ENCODE peak calls at places on chromosomes 3 and 15, in five cellular contexts. S, F, W, T and L are unnamed samples.

GRCh38 chr3:49313902-49314676 is 25.8 kb downstream of the USP4 start:
- DNase-seq in S (no peak), F (peak; percentile 23), W (no peak), T (peak; percentile 24), L (peak; percentile 22)

GRCh38 chr3:127678315-127678599 is 5.5 kb downstream of the ABTB1 start:
- DNase-seq in S (no peak), F (no peak), W (no peak), T (no peak), L (no peak)

GRCh38 chr3:151169700-151170224 is 33.3 kb downstream of the GPR171 start:
- DNase-seq in S (no peak), F (peak; percentile 41), W (no peak), T (peak; percentile 14), L (peak; percentile 48)

GRCh38 chr15:36645106-36645505 is 65.7 kb downstream of the CDIN1 start:
- DNase-seq in S (no peak), F (no peak), W (no peak), T (no peak), L (no peak)

GRCh38 chr15:41332788-41333527 is at the start of gene NUSAP1:
- DNase-seq in S (no peak), F (no peak), W (no peak), T (peak; percentile 60), L (no peak)

GRCh38 chr3:194632983-194633348 is 253 bp downstream of the TMEM44 start:
- DNase-seq in S (no peak), F (no peak), W (no peak), T (no peak), L (no peak)

GRCh38 chr3:172024679-172025078 is 14.7 kb upstream of the FNDC3B start:
- DNase-seq in S (no peak), F (no peak), W (no peak), T (no peak), L (no peak)

GRCh38 chr15:81939604-81940440 is 106.0 kb downstream of the MEX3B start:
- DNase-seq in S (peak; percentile 24), F (peak; percentile 53), W (peak; percentile 20), T (peak; percentile 25), L (no peak)

GRCh38 chr3:126121074-126121473 is 37.1 kb upstream of the SLC41A3 start:
- DNase-seq in S (no peak), F (no peak), W (no peak), T (no peak), L (no peak)

GRCh38 chr3:186383026-186383993 is 21.3 kb upstream of the DGKG start:
- DNase-seq in S (no peak), F (no peak), W (no peak), T (no peak), L (no peak)